ENCODE peak calls at places on chromosomes 6 and 20, in five cellular contexts. G is GM10248, T is astrocyte of the cerebellum, L is fibroblast of pulmonary artery, H is astrocyte of the spinal cord. O is an unnamed sample.

GRCh38 chr6:146785001-146785585 is 186.3 kb downstream of the ADGB start:
- DNase-seq in G (no peak), T (no peak), L (peak; percentile 65), H (peak; percentile 37), O (no peak)

GRCh38 chr6:1312444-1313363 is 806 bp downstream of the FOXQ1 start:
- DNase-seq in G (no peak), T (no peak), L (no peak), H (peak; percentile 23), O (peak; percentile 70)

GRCh38 chr20:57698191-57698866 is 11.5 kb downstream of the PMEPA1 start:
- DNase-seq in G (no peak), T (peak; percentile 92), L (peak; percentile 95), H (peak; percentile 98), O (no peak)

GRCh38 chr6:3825331-3825831 is 23.8 kb upstream of the FAM50B start:
- DNase-seq in G (no peak), T (no peak), L (peak; percentile 67), H (peak; percentile 74), O (no peak)

GRCh38 chr6:170025341-170026271 is 265.3 kb downstream of the DLL1 start:
- DNase-seq in G (no peak), T (no peak), L (no peak), H (no peak), O (no peak)

GRCh38 chr6:10431423-10432164 is 16.7 kb upstream of the TFAP2A start:
- DNase-seq in G (no peak), T (no peak), L (no peak), H (no peak), O (no peak)

GRCh38 chr6:25972902-25973301 is 10.3 kb downstream of the TRIM38 start:
- DNase-seq in G (no peak), T (no peak), L (no peak), H (no peak), O (no peak)

GRCh38 chr6:4598384-4598783 is 177.8 kb upstream of the CDYL start:
- DNase-seq in G (no peak), T (no peak), L (no peak), H (no peak), O (no peak)

DNA sequence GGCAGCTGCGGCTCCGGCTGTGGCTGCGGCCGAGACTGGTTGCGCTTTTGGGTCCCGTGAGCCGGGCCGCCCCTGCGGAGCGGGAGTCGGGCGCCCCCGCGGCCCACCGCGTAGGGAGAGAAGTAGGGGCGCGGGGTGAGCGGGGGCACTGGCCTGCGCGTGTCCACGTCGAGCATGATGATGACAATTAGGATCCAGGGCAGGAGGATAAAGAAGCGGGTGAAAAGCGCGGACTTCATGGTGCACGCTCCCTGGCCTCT is 739 bp downstream of the B3GAT2 start:
- DNase-seq in G (peak; percentile 13), T (no peak), L (no peak), H (no peak), O (no peak)
- TF ChIP-seq CTCF in G (no peak), T (no peak), L (no peak), H (no peak), O (no peak)

GRCh38 chr20:34473262-34473883 is 42.8 kb upstream of the DYNLRB1 start:
- DNase-seq in G (peak; percentile 50), T (no peak), L (peak; percentile 62), H (peak; percentile 23), O (peak; percentile 57)

GRCh38 chr20:34468956-34469355 is 47.3 kb upstream of the DYNLRB1 start:
- DNase-seq in G (no peak), T (no peak), L (no peak), H (no peak), O (no peak)

GRCh38 chr20:34475979-34476736 is 40.1 kb upstream of the DYNLRB1 start:
- DNase-seq in G (peak; percentile 64), T (no peak), L (peak; percentile 30), H (peak; percentile 23), O (peak; percentile 75)

DNA sequence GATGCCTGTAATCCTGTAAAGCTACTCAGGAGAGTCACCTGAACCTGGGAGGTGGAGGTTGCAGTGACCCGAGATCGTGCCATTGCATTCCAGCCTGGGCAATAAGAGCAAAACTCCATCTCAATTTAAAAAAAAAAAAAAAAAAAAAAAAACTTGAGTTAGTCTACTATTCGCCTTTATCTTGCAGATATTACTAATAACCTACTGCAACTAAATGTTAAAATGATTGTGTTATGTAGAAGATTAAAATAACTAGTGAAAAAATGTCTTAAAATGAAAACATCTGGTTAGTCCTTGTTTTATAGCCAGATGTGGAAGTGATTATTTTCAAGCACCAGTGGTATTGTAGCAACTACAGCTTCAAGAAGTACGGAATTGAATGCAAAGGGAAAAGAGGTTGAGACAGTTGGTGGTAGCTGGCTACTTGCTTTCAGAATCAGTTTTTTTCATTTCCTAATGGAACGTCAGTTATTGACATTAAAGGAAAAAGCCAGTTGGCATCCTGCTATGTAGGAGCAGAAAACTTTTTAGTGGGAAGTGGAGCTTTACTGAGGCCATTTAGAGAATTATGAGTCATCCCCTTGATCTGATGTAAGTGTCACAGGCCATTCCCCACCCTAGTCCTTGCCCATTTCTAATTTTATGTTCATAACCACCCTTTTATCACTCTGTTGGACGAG is 43.8 kb upstream of the DYNLRB1 start:
- DNase-seq in G (no peak), T (no peak), L (peak; percentile 46), H (peak; percentile 59), O (no peak)
- TF ChIP-seq CTCF in G (no peak), T (no peak), L (no peak), H (no peak), O (no peak)

GRCh38 chr6:2819891-2820814 is 21.5 kb downstream of the SERPINB1 start:
- DNase-seq in G (no peak), T (no peak), L (peak; percentile 49), H (peak; percentile 16), O (no peak)

GRCh38 chr6:2819115-2819514 is 22.5 kb downstream of the SERPINB1 start:
- DNase-seq in G (no peak), T (no peak), L (no peak), H (no peak), O (no peak)

GRCh38 chr6:2818593-2818992 is 23.1 kb downstream of the SERPINB1 start:
- DNase-seq in G (no peak), T (no peak), L (peak; percentile 77), H (peak; percentile 65), O (no peak)

GRCh38 chr6:2816158-2816557 is 25.5 kb downstream of the SERPINB1 start:
- DNase-seq in G (no peak), T (no peak), L (no peak), H (no peak), O (no peak)

DNA sequence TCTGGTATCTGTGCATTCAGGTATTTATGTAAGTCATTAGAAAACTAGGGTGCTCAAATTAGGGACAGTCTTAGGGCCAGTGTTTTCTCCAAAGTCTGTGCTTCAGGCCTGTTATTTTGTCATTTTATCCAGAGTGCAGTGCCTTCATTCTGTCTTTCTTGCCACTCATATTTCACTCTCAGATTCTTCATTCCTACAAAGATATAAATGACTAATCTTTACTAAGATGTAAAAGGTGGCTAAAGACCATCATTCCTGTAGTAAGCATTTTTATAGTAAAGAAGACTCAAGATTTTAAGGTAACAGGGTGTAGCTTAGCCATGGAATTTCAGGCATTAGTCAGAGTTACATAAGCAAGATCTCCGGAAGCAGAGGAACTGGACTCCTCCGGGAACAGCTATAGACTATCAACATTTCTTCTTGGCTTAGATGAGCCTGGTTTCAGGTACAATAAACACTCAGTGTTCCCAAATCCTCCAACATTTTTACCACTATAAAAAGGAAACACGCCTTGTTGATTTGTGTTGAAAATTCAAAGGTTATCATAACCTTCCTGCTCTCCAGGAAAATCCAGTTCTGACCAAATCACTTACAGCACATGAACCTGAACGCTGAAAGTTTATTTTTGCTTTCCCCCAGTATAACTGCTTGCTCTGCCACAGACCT is 23.8 kb downstream of the SERPINB1 start:
- DNase-seq in G (no peak), T (no peak), L (peak; percentile 69), H (peak; percentile 59), O (no peak)
- TF ChIP-seq CTCF in G (no peak), T (no peak), L (no peak), H (no peak), O (no peak)

DNA sequence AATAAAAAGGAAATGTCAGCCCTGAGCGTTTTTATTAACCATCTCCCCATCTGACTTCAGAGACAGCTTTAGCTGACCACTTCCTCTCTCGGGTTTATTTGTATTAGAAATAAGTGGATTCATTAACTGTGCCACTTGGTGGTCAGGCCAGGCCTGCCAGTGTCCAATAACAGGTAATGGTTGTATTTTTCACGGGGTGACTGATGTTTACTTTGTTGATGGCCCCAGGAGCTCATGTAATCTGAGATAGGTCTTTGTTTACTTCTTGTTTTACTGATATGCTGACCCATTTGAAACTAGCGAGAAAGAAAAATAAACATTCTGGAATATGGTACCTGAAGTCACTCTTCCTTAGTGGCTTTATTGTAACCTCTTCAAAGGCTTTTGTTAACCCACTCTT is 504.3 kb upstream of the SLC35B3 start:
- DNase-seq in G (no peak), T (no peak), L (no peak), H (no peak), O (no peak)
- TF ChIP-seq CTCF in G (no peak), T (no peak), L (no peak), H (no peak), O (no peak)

DNA sequence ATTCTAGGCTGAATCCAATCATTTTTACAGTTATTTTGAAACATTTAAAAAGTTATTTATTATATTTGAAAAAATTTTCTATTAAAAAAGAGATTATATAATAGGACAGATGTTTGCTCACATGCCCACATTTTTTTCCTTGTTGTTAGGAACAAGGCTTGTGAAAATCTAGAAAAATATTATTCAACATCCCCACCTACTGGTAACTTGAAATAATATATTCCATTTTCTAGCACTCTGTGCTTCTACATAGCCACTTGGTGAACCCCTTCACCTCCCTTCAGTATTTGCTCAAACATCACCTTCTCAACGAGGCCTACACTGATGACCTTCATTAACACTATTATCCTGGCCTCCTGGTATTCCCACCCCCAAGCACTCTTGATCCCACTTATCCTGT is 18.4 kb upstream of the GPRC6A start:
- DNase-seq in G (peak; percentile 5), T (peak; percentile 13), L (peak; percentile 60), H (peak; percentile 56), O (peak; percentile 12)
- TF ChIP-seq CTCF in G (peak; percentile 28), T (no peak), L (peak; percentile 19), H (peak; percentile 21), O (no peak)

DNA sequence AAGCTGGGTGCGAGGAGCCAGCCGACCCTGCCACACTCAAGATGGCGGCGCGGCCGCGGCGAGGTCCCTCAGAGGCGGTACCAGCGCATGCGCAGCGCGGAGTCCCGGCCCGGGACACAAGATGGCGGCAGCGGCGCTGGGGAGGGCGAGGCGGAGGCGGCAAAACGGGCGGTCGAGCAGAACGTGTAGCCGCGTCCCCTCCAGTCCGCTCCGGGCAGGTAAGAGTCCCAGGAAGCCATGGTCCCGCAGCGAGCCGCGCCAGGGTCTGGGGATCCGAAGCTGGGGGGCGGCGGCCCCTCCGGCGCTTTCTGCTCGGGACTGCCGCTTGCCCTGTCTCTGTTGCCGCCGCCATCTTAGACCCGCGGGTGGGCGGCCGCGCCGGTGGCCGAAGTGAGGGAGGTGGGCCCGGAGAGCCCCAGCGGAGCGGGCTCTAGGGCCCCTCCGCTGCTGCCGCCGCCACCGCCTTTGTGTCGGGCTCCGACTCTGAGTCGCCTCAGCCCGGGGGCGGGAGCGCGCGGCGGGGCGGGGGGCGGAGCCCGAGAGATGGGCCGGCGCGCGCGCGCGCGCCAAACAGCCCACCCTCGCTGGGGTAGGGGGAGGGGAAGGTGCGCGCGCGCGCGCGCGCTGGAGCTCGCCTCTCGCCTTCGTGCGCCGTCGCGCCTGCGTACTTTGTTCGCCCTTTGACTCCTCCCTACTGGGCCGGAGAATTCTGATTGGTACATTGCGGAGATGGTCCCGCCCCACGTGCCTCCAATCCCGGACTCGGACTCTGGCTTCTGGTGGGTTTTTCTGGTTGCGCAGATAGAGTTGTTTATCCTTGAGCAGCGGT is at the start of gene PCIF1:
- DNase-seq in G (peak; percentile 99), T (peak; percentile 93), L (peak; percentile 99), H (peak; percentile 98), O (peak; percentile 100)
- TF ChIP-seq CTCF in G (no peak), T (no peak), L (no peak), H (no peak), O (no peak)

GRCh38 chr20:51378171-51378928 is 164.2 kb downstream of the NFATC2 start:
- DNase-seq in G (no peak), T (no peak), L (no peak), H (no peak), O (no peak)
- TF ChIP-seq CTCF in G (peak; percentile 5), T (no peak), L (peak; percentile 7), H (peak; percentile 27), O (no peak)

O was measured in GM20000.